ENCODE peak calls at places on chromosome 2, in four cellular contexts. X is RPMI7951, I is ureter, A is WTC11. S is an unnamed sample.

GRCh38 chr2:100956081-100956480 is 46.0 kb upstream of the RPL31 start:
- DNase-seq in X (no peak), I (no peak), A (no peak), S (no peak)

GRCh38 chr2:27989149-27989548 is 98.6 kb downstream of the BABAM2 start:
- DNase-seq in X (no peak), I (no peak), A (no peak), S (no peak)

GRCh38 chr2:145020694-145021093 is 500.8 kb upstream of the ZEB2 start:
- DNase-seq in X (no peak), I (no peak), A (no peak), S (no peak)

GRCh38 chr2:158686166-158686792 is 108.8 kb upstream of the DAPL1 start:
- DNase-seq in X (peak; percentile 88), I (no peak), A (no peak), S (no peak)

GRCh38 chr2:38666578-38666926 is 638 bp downstream of the GALM start:
- DNase-seq in X (no peak), I (peak; percentile 49), A (no peak), S (no peak)

GRCh38 chr2:223090540-223091235 is 38.7 kb downstream of the KCNE4 start:
- DNase-seq in X (no peak), I (no peak), A (no peak), S (no peak)

GRCh38 chr2:1997409-1997808 is 253.1 kb upstream of the PXDN start:
- DNase-seq in X (no peak), I (no peak), A (no peak), S (no peak)

GRCh38 chr2:129934044-129934822 is 45.2 kb upstream of the RAB6C start:
- DNase-seq in X (peak; percentile 45), I (no peak), A (peak; percentile 26), S (no peak)

GRCh38 chr2:209933499-209934458 is 68.7 kb upstream of the RPE start:
- DNase-seq in X (peak; percentile 75), I (no peak), A (no peak), S (no peak)

S was measured in WERI-Rb-1.